ENCODE peak calls at places on chromosomes 6 and 20, in nine cellular contexts. D, Q, G, T, O, C, U, H and F are unnamed samples.

GRCh38 chr20:54469293-54469692 is 6.1 kb upstream of the DOK5 start:
- DNase-seq in O (no peak), C (no peak), H (no peak), U (no peak), Q (no peak), G (no peak), T (no peak), D (no peak), F (no peak)

GRCh38 chr6:75568965-75569364 is 32.7 kb upstream of the SENP6 start:
- DNase-seq in C (no peak), G (no peak), D (no peak), H (no peak), T (no peak), Q (no peak), O (no peak), U (no peak), F (no peak)

GRCh38 chr6:22764521-22764920 is 195.2 kb downstream of the HDGFL1 start:
- DNase-seq in O (no peak), D (no peak), U (no peak), H (no peak), Q (no peak), G (peak), C (no peak), T (no peak), F (no peak)

GRCh38 chr6:43921548-43922422 is 151.8 kb downstream of the VEGFA start:
- DNase-seq in C (no peak), T (no peak), H (no peak), U (no peak), G (no peak), Q (no peak), D (peak), O (no peak), F (no peak)

GRCh38 chr6:160093946-160094345 is 27.7 kb upstream of the SLC22A1 start:
- DNase-seq in D (no peak), O (no peak), U (no peak), C (no peak), Q (no peak), T (no peak), G (no peak), H (no peak), F (no peak)

GRCh38 chr6:48086187-48086586 is 24.8 kb downstream of the PTCHD4 start:
- DNase-seq in D (no peak), G (no peak), H (no peak), C (no peak), U (no peak), O (no peak), T (no peak), Q (no peak), F (no peak)

GRCh38 chr20:7375905-7376304 is 564.4 kb downstream of the HAO1 start:
- DNase-seq in U (no peak), O (no peak), C (peak), D (no peak), H (no peak), G (peak), Q (no peak), T (no peak), F (no peak)

GRCh38 chr6:125154184-125155135 is 887 bp downstream of the TPD52L1 start:
- DNase-seq in U (no peak), T (no peak), Q (peak), D (peak), H (peak), O (peak), G (peak), C (peak), F (no peak)

GRCh38 chr6:151205971-151206600 is 33.7 kb upstream of the AKAP12 start:
- DNase-seq in T (no peak), Q (no peak), G (no peak), U (no peak), C (peak), H (no peak), D (no peak), O (no peak), F (no peak)

GRCh38 chr6:56230976-56231566 is 16.3 kb downstream of the COL21A1 start:
- DNase-seq in O (no peak), G (no peak), H (no peak), T (no peak), D (no peak), C (no peak), Q (no peak), U (no peak), F (no peak)

GRCh38 chr6:5379647-5380242 is 118.4 kb downstream of the FARS2 start:
- DNase-seq in D (no peak), O (no peak), T (no peak), C (peak), U (no peak), H (no peak), Q (peak), G (peak), F (no peak)

GRCh38 chr6:46606318-46606717 is 46.3 kb downstream of the CYP39A1 start:
- DNase-seq in O (no peak), H (no peak), Q (no peak), C (no peak), D (no peak), T (no peak), U (no peak), G (no peak), F (no peak)

GRCh38 chr6:85261250-85261649 is 188.6 kb upstream of the NT5E start:
- DNase-seq in C (peak), O (no peak), H (no peak), U (no peak), T (no peak), D (no peak), G (no peak), Q (no peak), F (no peak)

GRCh38 chr20:64101731-64102621 is 5.4 kb downstream of the NPBWR2 start:
- DNase-seq in U (no peak), G (no peak), H (peak), O (peak), Q (no peak), T (no peak), C (peak), D (peak), F (no peak)

GRCh38 chr20:19974621-19975435 is 42.3 kb upstream of the NAA20 start:
- DNase-seq in U (peak), G (peak), C (peak), H (peak), O (peak), D (peak), T (peak), Q (no peak), F (peak)

GRCh38 chr6:160054913-160055312 is 66.7 kb upstream of the SLC22A1 start:
- DNase-seq in T (no peak), H (no peak), O (no peak), D (no peak), C (no peak), U (no peak), G (no peak), Q (no peak), F (no peak)

GRCh38 chr6:161137839-161138544 is 135.9 kb downstream of the AGPAT4 start:
- DNase-seq in H (no peak), U (peak), O (no peak), T (no peak), Q (no peak), G (no peak), C (peak), D (no peak), F (no peak)

GRCh38 chr6:84836366-84836765 is 72.0 kb upstream of the TBX18 start:
- DNase-seq in H (no peak), D (no peak), Q (no peak), O (no peak), C (no peak), G (no peak), U (no peak), T (no peak), F (no peak)

GRCh38 chr6:110217255-110217654 is 37.0 kb downstream of the CDC40 start:
- DNase-seq in G (peak), Q (no peak), T (no peak), D (no peak), O (no peak), C (peak), H (no peak), U (no peak), F (peak)

GRCh38 chr6:56532766-56533551 is 109.7 kb downstream of the DST start:
- DNase-seq in O (no peak), G (no peak), Q (no peak), H (no peak), U (no peak), D (no peak), T (no peak), C (no peak), F (no peak)

GRCh38 chr6:53378208-53378607 is 29.5 kb upstream of the ELOVL5 start:
- DNase-seq in G (no peak), H (no peak), O (no peak), D (no peak), C (no peak), T (no peak), Q (no peak), U (no peak), F (no peak)

GRCh38 chr20:63082308-63082938 is 75.7 kb upstream of the BHLHE23 start:
- DNase-seq in T (no peak), O (no peak), C (peak), U (no peak), G (no peak), H (peak), Q (no peak), D (peak), F (no peak)

GRCh38 chr20:46308258-46309157 is at the start of gene CDH22:
- DNase-seq in Q (no peak), O (peak), T (peak), U (no peak), D (peak), H (peak), C (peak), G (peak), F (peak)

GRCh38 chr6:142846883-142847287 is 98.1 kb downstream of the HIVEP2 start:
- DNase-seq in C (peak), H (no peak), Q (no peak), O (no peak), G (peak), T (no peak), U (peak), D (no peak), F (no peak)

GRCh38 chr20:31710423-31711250 is 12.0 kb downstream of the BCL2L1 start:
- DNase-seq in Q (no peak), D (peak), T (no peak), O (no peak), G (no peak), U (no peak), C (no peak), H (peak), F (no peak)

GRCh38 chr6:16045238-16045637 is 83.6 kb upstream of the MYLIP start:
- DNase-seq in U (no peak), C (no peak), T (no peak), Q (no peak), G (no peak), O (no peak), D (no peak), H (no peak), F (no peak)

GRCh38 chr20:51491393-51491792 is 51.1 kb downstream of the NFATC2 start:
- DNase-seq in T (no peak), H (no peak), D (no peak), O (no peak), G (no peak), Q (no peak), C (no peak), U (no peak), F (no peak)
- H3K27ac ChIP-seq in T (no peak), H (no peak), D (no peak), O (no peak), G (no peak), Q (no peak), C (no peak), U (no peak), F (no peak)

GRCh38 chr6:1597121-1597744 is 12.5 kb upstream of the FOXC1 start:
- DNase-seq in O (no peak), Q (no peak), U (no peak), D (no peak), C (no peak), G (no peak), T (no peak), H (no peak), F (no peak)
- H3K27ac ChIP-seq in O (no peak), Q (no peak), U (no peak), D (no peak), C (no peak), G (no peak), T (no peak), H (no peak), F (no peak)

DNA sequence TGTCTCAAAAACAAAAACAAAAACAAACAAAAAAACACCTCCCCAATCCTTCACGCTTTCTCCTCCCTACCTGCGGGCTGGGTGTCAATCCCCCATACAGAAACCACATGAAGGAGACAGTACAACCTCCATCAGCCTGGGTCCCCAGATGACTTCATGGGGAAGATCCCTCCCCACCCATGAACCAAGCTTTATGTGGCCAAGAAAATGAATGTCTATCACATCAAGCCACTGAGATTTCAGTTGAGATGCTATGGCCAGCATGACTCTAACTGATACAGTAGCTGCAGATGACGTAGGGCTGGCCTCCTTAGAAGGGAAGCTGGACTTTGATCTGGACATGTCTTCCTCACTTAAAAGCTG is 21.2 kb upstream of the BNIP5 start:
- DNase-seq in C (no peak), G (no peak), H (no peak), U (no peak), Q (no peak), D (no peak), T (no peak), O (no peak), F (no peak)
- H3K27ac ChIP-seq in C (no peak), G (no peak), H (peak), U (peak), Q (no peak), D (no peak), T (peak), O (peak), F (peak)

GRCh38 chr6:167826230-167827061 is at the start of gene AFDN:
- DNase-seq in H (peak), D (peak), G (peak), U (peak), Q (no peak), T (peak), O (peak), C (peak), F (peak)

GRCh38 chr6:167824591-167825041 is 2.1 kb upstream of the AFDN start:
- DNase-seq in H (no peak), U (no peak), Q (no peak), D (no peak), G (no peak), O (no peak), T (peak), C (peak), F (no peak)

GRCh38 chr6:167827062-167827587 is 414 bp downstream of the AFDN start:
- DNase-seq in T (peak), Q (no peak), D (peak), O (peak), C (peak), U (no peak), H (peak), G (no peak), F (no peak)

GRCh38 chr6:167825059-167825758 is 1.5 kb upstream of the AFDN start:
- DNase-seq in H (no peak), T (no peak), Q (no peak), U (no peak), O (no peak), D (no peak), G (no peak), C (peak), F (no peak)

GRCh38 chr6:167825759-167826229 is 917 bp upstream of the AFDN start:
- DNase-seq in U (no peak), G (peak), H (peak), Q (no peak), D (peak), T (no peak), C (peak), O (peak), F (no peak)
- H3K27ac ChIP-seq in U (peak), G (no peak), H (peak), Q (no peak), D (peak), T (peak), C (no peak), O (peak), F (no peak)

DNA sequence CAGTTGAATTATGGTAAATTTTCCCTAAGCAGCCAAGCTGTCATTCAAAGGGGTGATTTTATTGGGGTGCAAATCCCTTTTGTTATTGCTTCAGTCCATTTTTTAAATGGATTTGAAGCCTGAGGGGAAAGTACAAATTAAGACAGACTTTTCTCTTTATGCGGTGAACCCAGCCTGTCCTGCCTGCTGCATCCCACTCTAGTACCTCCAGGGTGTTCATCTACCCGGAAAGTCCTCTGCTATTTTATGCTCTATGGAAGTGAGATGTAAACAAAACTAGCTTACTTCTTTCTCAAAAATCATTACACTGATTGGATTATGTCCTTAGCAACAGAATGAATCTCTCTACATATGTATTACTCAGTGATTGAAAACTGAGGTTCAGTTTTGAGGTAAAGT is 1088.9 kb upstream of the CITED2 start:
- DNase-seq in U (no peak), G (no peak), Q (no peak), O (no peak), D (no peak), T (no peak), H (no peak), C (no peak), F (no peak)
- H3K27ac ChIP-seq in U (peak), G (no peak), Q (no peak), O (peak), D (peak), T (no peak), H (peak), C (peak), F (no peak)

GRCh38 chr6:12993283-12993898 is 276.8 kb downstream of the PHACTR1 start:
- DNase-seq in O (no peak), T (no peak), G (no peak), D (no peak), H (no peak), C (no peak), Q (no peak), U (no peak), F (no peak)

GRCh38 chr6:12991435-12991834 is 274.9 kb downstream of the PHACTR1 start:
- DNase-seq in U (no peak), Q (no peak), O (no peak), C (no peak), H (no peak), T (no peak), D (no peak), G (no peak), F (no peak)

GRCh38 chr6:12987783-12988182 is 271.2 kb downstream of the PHACTR1 start:
- DNase-seq in U (no peak), C (no peak), Q (no peak), O (no peak), D (no peak), T (no peak), G (no peak), H (no peak), F (no peak)

GRCh38 chr6:12992770-12993169 is 276.2 kb downstream of the PHACTR1 start:
- DNase-seq in H (no peak), Q (no peak), T (no peak), C (no peak), U (no peak), D (no peak), O (no peak), G (no peak), F (no peak)

DNA sequence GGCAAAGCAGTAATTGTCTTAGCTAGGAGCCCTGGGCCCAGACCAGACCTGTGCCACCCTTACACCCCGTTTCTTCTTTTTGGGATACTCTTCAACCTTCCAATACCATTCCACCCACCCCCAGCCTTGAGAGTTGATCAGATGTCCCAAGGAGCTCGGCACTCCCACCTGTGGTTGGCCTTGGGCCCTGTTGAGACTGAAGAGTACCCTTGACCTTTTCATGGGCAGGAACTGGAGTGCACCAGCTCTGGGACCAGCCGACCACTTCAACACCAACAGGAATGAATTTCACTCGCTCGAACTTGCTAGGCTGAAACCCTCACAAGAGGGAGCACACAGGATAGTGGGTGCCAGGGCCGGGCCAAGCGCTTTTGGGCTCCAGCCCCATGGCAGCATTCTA is 273.6 kb downstream of the PHACTR1 start:
- DNase-seq in O (no peak), Q (no peak), D (peak), U (no peak), G (no peak), H (no peak), C (no peak), T (no peak), F (no peak)
- H3K27ac ChIP-seq in O (no peak), Q (no peak), D (no peak), U (no peak), G (no peak), H (no peak), C (no peak), T (no peak), F (no peak)

GRCh38 chr6:12138936-12139335 is 126.8 kb downstream of the HIVEP1 start:
- DNase-seq in U (no peak), G (no peak), H (no peak), C (no peak), Q (no peak), T (no peak), D (no peak), O (no peak), F (no peak)

GRCh38 chr6:12138377-12138776 is 126.3 kb downstream of the HIVEP1 start:
- DNase-seq in G (peak), D (no peak), T (no peak), Q (no peak), O (no peak), U (no peak), H (no peak), C (no peak), F (no peak)

GRCh38 chr6:12136905-12137304 is 124.8 kb downstream of the HIVEP1 start:
- DNase-seq in D (no peak), C (peak), Q (no peak), H (no peak), U (no peak), G (peak), T (no peak), O (no peak), F (no peak)

GRCh38 chr6:12134991-12135390 is 122.9 kb downstream of the HIVEP1 start:
- DNase-seq in C (no peak), O (no peak), U (no peak), H (no peak), G (no peak), Q (no peak), T (no peak), D (no peak), F (no peak)

DNA sequence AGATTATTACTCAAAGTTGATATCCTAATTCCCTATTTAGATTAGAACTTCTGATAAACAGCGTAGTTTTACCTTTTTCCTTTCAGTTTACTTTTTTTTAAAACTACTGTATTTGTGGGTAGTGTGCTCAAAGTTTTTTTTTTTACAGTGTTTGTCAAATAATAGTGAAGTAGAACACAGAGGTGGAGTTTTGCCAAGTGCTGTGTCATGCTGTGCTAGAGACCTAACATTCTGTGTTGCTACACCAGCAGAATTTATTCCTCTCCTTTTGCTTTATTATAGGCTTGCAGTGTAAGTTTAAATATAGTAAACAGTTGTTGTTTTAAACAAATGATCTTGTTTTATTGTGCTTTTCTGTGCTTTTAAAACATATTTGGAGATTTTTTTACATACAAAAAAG is 125.4 kb downstream of the HIVEP1 start:
- DNase-seq in C (peak), H (no peak), T (peak), U (peak), D (no peak), G (peak), O (peak), Q (no peak), F (no peak)
- H3K27ac ChIP-seq in C (peak), H (no peak), T (no peak), U (no peak), D (no peak), G (no peak), O (no peak), Q (no peak), F (no peak)

GRCh38 chr20:3933126-3933684 is 44.0 kb downstream of the PANK2 start:
- DNase-seq in C (no peak), D (no peak), O (no peak), T (no peak), H (no peak), Q (no peak), G (no peak), U (no peak), F (no peak)
- H3K27ac ChIP-seq in C (peak), D (peak), O (peak), T (peak), H (peak), Q (no peak), G (no peak), U (peak), F (peak)